ENCODE peak calls at places on chromosomes 2 and 18, in five cellular contexts. One of them, this sample, is unnamed.
A peak's percentile ranks its signal among the peaks of the same experiment; 100 is the strongest.

GRCh38 chr2:231376857-231377256 is 18.7 kb upstream of the B3GNT7 start:
- DNase-seq in GM23248: no peak
- DNase-seq in GM23338: peak; percentile 53
- DNase-seq in HCT116: no peak
- DNase-seq in hepatocyte: no peak
- DNase-seq in this sample: no peak

GRCh38 chr2:105118960-105119359 is 81.1 kb downstream of the MRPS9 start:
- DNase-seq in GM23248: no peak
- DNase-seq in GM23338: peak; percentile 73
- DNase-seq in HCT116: no peak
- DNase-seq in hepatocyte: peak; percentile 27
- DNase-seq in this sample: no peak

GRCh38 chr2:215003001-215003400 is 135.4 kb downstream of the ABCA12 start:
- DNase-seq in GM23248: peak; percentile 51
- DNase-seq in GM23338: peak; percentile 60
- DNase-seq in HCT116: no peak
- DNase-seq in hepatocyte: no peak
- DNase-seq in this sample: no peak

GRCh38 chr18:26458526-26459232 is 89.7 kb downstream of the KCTD1 start:
- DNase-seq in GM23248: peak; percentile 68
- DNase-seq in GM23338: no peak
- DNase-seq in HCT116: no peak
- DNase-seq in hepatocyte: no peak
- DNase-seq in this sample: no peak

GRCh38 chr2:13121096-13121495 is 404.4 kb downstream of the TRIB2 start:
- DNase-seq in GM23248: no peak
- DNase-seq in GM23338: no peak
- DNase-seq in HCT116: no peak
- DNase-seq in hepatocyte: no peak
- DNase-seq in this sample: no peak

GRCh38 chr2:238439093-238439849 is 12.5 kb downstream of the ASB1 start:
- DNase-seq in GM23248: peak; percentile 99
- DNase-seq in GM23338: no peak
- DNase-seq in HCT116: peak; percentile 97
- DNase-seq in hepatocyte: no peak
- DNase-seq in this sample: peak; percentile 89

GRCh38 chr2:62270728-62271127 is 74.8 kb downstream of the B3GNT2 start:
- DNase-seq in GM23248: no peak
- DNase-seq in GM23338: no peak
- DNase-seq in HCT116: no peak
- DNase-seq in hepatocyte: peak; percentile 55
- DNase-seq in this sample: no peak

GRCh38 chr2:231104115-231104713 is 20.6 kb downstream of the HTR2B start:
- DNase-seq in GM23248: peak; percentile 76
- DNase-seq in GM23338: peak; percentile 78
- DNase-seq in HCT116: peak; percentile 27
- DNase-seq in hepatocyte: peak; percentile 67
- DNase-seq in this sample: no peak

GRCh38 chr2:144830543-144830942 is 310.6 kb upstream of the ZEB2 start:
- DNase-seq in GM23248: peak; percentile 32
- DNase-seq in GM23338: no peak
- DNase-seq in HCT116: no peak
- DNase-seq in hepatocyte: no peak
- DNase-seq in this sample: no peak

GRCh38 chr2:104758199-104758620 is 95.7 kb upstream of the POU3F3 start:
- DNase-seq in GM23248: peak; percentile 41
- DNase-seq in GM23338: peak; percentile 93
- DNase-seq in HCT116: no peak
- DNase-seq in hepatocyte: peak; percentile 37
- DNase-seq in this sample: no peak

GRCh38 chr2:71710805-71711469 is 257.6 kb downstream of the DYSF start:
- DNase-seq in GM23248: no peak
- DNase-seq in GM23338: no peak
- DNase-seq in HCT116: no peak
- DNase-seq in hepatocyte: no peak
- DNase-seq in this sample: no peak

GRCh38 chr2:30764021-30764800 is 43.0 kb downstream of the CAPN13 start:
- DNase-seq in GM23248: no peak
- DNase-seq in GM23338: no peak
- DNase-seq in HCT116: no peak
- DNase-seq in hepatocyte: no peak
- DNase-seq in this sample: no peak

GRCh38 chr18:57142361-57142760 is 4.5 kb upstream of the BOD1L2 start:
- DNase-seq in GM23248: no peak
- DNase-seq in GM23338: no peak
- DNase-seq in HCT116: no peak
- DNase-seq in hepatocyte: no peak
- DNase-seq in this sample: no peak

GRCh38 chr18:79395761-79396404 is at the start of gene NFATC1:
- DNase-seq in GM23248: peak; percentile 92
- DNase-seq in GM23338: peak; percentile 78
- DNase-seq in HCT116: no peak
- DNase-seq in hepatocyte: peak; percentile 86
- DNase-seq in this sample: no peak

GRCh38 chr2:72828840-72829507 is 3.1 kb upstream of the EXOC6B start:
- DNase-seq in GM23248: no peak
- DNase-seq in GM23338: no peak
- DNase-seq in HCT116: no peak
- DNase-seq in hepatocyte: no peak
- DNase-seq in this sample: peak; percentile 49

GRCh38 chr2:197277726-197278259 is 32.8 kb downstream of the ANKRD44 start:
- DNase-seq in GM23248: no peak
- DNase-seq in GM23338: no peak
- DNase-seq in HCT116: no peak
- DNase-seq in hepatocyte: no peak
- DNase-seq in this sample: no peak

GRCh38 chr18:42807852-42808251 is 307.6 kb downstream of the RIT2 start:
- DNase-seq in GM23248: no peak
- DNase-seq in GM23338: peak; percentile 16
- DNase-seq in HCT116: no peak
- DNase-seq in hepatocyte: no peak
- DNase-seq in this sample: no peak

GRCh38 chr2:30404354-30405265 is 42.4 kb upstream of the LCLAT1 start:
- DNase-seq in GM23248: peak; percentile 41
- DNase-seq in GM23338: peak; percentile 50
- DNase-seq in HCT116: no peak
- DNase-seq in hepatocyte: peak; percentile 51
- DNase-seq in this sample: no peak

GRCh38 chr2:31300309-31300708 is 66.4 kb downstream of the EHD3 start:
- DNase-seq in GM23248: peak; percentile 29
- DNase-seq in GM23338: no peak
- DNase-seq in HCT116: no peak
- DNase-seq in hepatocyte: no peak
- DNase-seq in this sample: no peak

DNA sequence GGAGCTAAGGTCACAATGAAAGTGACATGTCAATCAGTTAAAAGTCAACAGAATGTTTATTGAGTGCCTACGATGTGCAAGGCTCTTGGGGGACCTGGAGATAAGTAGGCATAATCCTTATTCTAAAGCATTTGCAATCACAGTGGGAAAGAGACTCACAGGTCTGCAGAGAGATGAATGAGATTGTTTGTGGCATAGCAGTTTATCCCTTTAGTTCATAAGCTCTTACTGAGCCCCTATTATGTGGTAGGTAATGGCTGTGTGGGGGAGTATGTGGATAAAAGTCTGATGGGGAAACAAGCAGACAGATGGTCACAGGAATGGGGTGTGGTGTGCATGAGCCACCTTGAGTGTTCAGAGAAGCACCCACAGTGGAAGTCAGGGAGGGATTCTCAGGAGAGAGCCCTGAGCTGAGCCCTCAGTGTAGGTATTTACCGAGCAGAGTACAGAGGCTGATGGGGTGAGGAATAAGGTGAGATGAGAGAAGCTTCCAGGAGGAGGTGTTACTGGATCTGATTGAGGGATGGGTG is 48.1 kb downstream of the EMILIN2 start:
- DNase-seq in GM23248: no peak
- DNase-seq in GM23338: no peak
- DNase-seq in HCT116: no peak
- DNase-seq in hepatocyte: no peak
- DNase-seq in this sample: no peak
- H3K9me2 ChIP-seq in GM23248: no peaks in the 10 kb centered on the region
- H3K9me2 ChIP-seq in GM23338: no peaks in the 10 kb centered on the region
- H3K9me2 ChIP-seq in HCT116: no peaks in the 10 kb centered on the region
- H3K9me2 ChIP-seq in hepatocyte: no peaks in the 10 kb centered on the region
- H3K9me2 ChIP-seq in this sample: no peaks in the 10 kb centered on the region

GRCh38 chr2:5839563-5839962 is 147.4 kb downstream of the SOX11 start:
- DNase-seq in GM23248: no peak
- DNase-seq in GM23338: no peak
- DNase-seq in HCT116: no peak
- DNase-seq in hepatocyte: no peak
- DNase-seq in this sample: no peak

DNA sequence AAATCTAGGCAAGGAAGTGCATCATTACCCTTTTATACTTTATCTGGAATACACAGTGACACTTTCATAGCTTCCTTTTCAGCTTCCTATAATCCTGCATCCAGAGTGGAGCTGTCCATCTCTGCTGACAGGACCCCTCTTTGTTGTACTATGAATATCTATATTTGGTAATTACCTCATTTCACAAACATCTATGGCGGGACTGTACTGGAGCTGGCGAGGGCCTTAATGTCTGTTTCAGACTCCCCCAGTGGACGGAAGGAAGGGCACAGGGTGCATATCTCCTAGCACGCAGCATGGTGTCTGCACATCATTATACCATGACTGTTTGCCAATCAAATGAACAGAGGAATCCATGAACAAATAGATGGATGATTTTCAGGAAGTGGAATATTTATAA is 142.3 kb downstream of the SOX11 start:
- DNase-seq in GM23248: no peak
- DNase-seq in GM23338: no peak
- DNase-seq in HCT116: no peak
- DNase-seq in hepatocyte: no peak
- DNase-seq in this sample: no peak
- H3K27ac ChIP-seq in GM23248: no peak overlapping the region
- H3K27ac ChIP-seq in GM23338: no peak overlapping the region
- H3K27ac ChIP-seq in HCT116: no peak overlapping the region
- H3K27ac ChIP-seq in hepatocyte: no peak overlapping the region
- H3K27ac ChIP-seq in this sample: no peak overlapping the region

GRCh38 chr2:187995556-187995955 is 296.1 kb upstream of the GULP1 start:
- DNase-seq in GM23248: no peak
- DNase-seq in GM23338: peak; percentile 25
- DNase-seq in HCT116: no peak
- DNase-seq in hepatocyte: no peak
- DNase-seq in this sample: no peak
- H3K9me2 ChIP-seq in GM23248: no peaks in the 10 kb centered on the region
- H3K9me2 ChIP-seq in GM23338: no peaks in the 10 kb centered on the region
- H3K9me2 ChIP-seq in HCT116: no peaks in the 10 kb centered on the region
- H3K9me2 ChIP-seq in hepatocyte: no peaks in the 10 kb centered on the region
- H3K9me2 ChIP-seq in this sample: no peaks in the 10 kb centered on the region

GRCh38 chr2:100290718-100291151 is 31.6 kb downstream of the LONRF2 start:
- DNase-seq in GM23248: no peak
- DNase-seq in GM23338: no peak
- DNase-seq in HCT116: no peak
- DNase-seq in hepatocyte: no peak
- DNase-seq in this sample: no peak

GRCh38 chr2:100292022-100292580 is 30.2 kb downstream of the LONRF2 start:
- DNase-seq in GM23248: peak; percentile 94
- DNase-seq in GM23338: peak; percentile 29
- DNase-seq in HCT116: peak; percentile 90
- DNase-seq in hepatocyte: peak; percentile 94
- DNase-seq in this sample: peak; percentile 33

GRCh38 chr2:100291152-100291970 is 30.9 kb downstream of the LONRF2 start:
- DNase-seq in GM23248: peak; percentile 96
- DNase-seq in GM23338: no peak
- DNase-seq in HCT116: peak; percentile 97
- DNase-seq in hepatocyte: peak; percentile 93
- DNase-seq in this sample: peak; percentile 69

GRCh38 chr2:100294162-100294497 is 28.2 kb downstream of the LONRF2 start:
- DNase-seq in GM23248: no peak
- DNase-seq in GM23338: no peak
- DNase-seq in HCT116: no peak
- DNase-seq in hepatocyte: no peak
- DNase-seq in this sample: no peak

DNA sequence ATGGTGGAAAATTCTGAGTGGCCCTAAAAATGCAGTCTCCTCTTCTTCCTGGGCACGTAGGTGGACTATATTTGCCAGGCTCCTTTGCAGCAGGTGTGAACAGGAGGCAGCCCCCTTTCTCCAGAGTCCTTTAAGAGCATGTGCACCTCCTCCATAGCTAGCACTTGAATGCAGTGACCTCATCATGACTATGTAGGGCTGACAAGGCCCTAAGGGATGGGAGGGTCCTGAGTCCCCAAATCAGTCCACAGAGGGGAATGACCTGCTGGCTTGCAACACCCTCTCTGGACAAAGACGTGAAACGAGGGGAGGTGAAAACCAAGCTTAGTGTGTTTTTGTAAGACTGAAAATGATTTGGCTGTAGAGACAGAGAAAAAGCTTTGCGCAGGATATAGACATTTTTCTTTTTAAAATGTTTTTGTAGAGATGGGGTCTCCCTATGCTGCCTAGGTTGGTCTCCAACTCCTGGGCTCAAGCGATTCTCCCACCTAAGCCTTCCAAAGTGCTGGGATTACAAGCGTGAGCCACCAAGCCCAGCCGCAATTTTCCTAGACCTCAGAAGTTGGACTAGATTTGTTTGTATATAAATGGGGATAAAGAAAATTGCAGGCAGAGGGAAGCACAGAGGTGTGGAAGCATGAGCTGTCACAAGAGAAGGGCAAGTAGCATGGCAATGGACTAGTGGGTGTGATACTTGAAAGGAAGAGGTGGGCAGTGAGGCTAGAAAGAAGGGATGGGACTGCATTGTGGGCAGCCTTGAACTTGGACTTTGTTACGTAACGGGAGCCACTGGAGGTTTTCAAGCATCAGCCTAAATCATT is 28.8 kb downstream of the LONRF2 start:
- DNase-seq in GM23248: peak; percentile 19
- DNase-seq in GM23338: no peak
- DNase-seq in HCT116: no peak
- DNase-seq in hepatocyte: no peak
- DNase-seq in this sample: no peak
- H3K27ac ChIP-seq in GM23248: no peak overlapping the region
- H3K27ac ChIP-seq in GM23338: no peak overlapping the region
- H3K27ac ChIP-seq in HCT116: no peak overlapping the region
- H3K27ac ChIP-seq in hepatocyte: peak overlapping the region; percentile 82
- H3K27ac ChIP-seq in this sample: no peak overlapping the region

DNA sequence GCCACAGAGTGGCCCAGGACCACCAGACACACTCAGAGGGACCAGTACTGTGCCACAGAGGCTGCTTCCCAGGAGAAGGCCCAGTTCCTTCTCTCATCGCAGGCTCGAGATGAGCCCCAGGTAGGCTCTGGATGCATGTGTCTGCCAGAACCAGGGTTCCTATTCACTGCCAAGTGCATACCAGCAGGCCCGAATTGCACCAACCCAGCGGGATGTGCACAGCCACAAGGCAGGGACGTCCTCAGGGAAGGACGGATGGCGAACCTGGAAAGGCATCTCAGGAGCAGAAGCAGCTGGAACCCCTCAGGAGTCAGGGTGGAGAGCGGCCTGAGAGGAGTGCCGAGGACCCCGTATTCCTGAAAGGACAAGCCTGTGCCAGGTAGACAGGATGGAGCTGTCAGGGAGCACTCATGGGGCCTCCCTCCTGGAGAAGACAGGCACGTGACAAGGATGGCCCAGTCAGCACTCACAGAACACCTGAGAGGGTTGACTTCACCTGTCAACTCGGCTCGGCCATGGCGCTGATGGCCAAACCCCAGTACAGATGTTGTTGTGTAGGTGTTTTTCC is 73.7 kb downstream of the PTGR3 start:
- DNase-seq in GM23248: no peak
- DNase-seq in GM23338: no peak
- DNase-seq in HCT116: no peak
- DNase-seq in hepatocyte: no peak
- DNase-seq in this sample: no peak
- H3K9me2 ChIP-seq in GM23248: no peaks in the 10 kb centered on the region
- H3K9me2 ChIP-seq in GM23338: peaks cover 1% of the 10 kb centered on the region
- H3K9me2 ChIP-seq in HCT116: no peaks in the 10 kb centered on the region
- H3K9me2 ChIP-seq in hepatocyte: no peaks in the 10 kb centered on the region
- H3K9me2 ChIP-seq in this sample: no peaks in the 10 kb centered on the region

This sample was measured in PC-9.